ENCODE peak calls at places on chromosomes 6 and 20, in four cellular contexts. Z is K562, P is HepG2, C is HEK293T. S is an unnamed sample.

GRCh38 chr6:164184410-164184809 is 769.9 kb downstream of the QKI start:
- DNase-seq in P (no peak), C (no peak), Z (no peak), S (no peak)

GRCh38 chr6:103675807-103676406 is 1183.8 kb downstream of the HACE1 start:
- DNase-seq in C (no peak), Z (no peak), P (no peak), S (no peak)

GRCh38 chr20:61719691-61720347 is 345.9 kb downstream of the TAF4 start:
- DNase-seq in P (no peak), C (no peak), Z (no peak), S (no peak)

GRCh38 chr6:16404456-16404855 is 166.1 kb downstream of the GMPR start:
- DNase-seq in P (no peak), Z (no peak), C (no peak), S (no peak)

GRCh38 chr6:90068264-90068663 is 174.0 kb downstream of the GJA10 start:
- DNase-seq in Z (peak; percentile 65), C (peak; percentile 34), P (no peak), S (no peak)

GRCh38 chr20:36527331-36528125 is 13.8 kb upstream of the MYL9 start:
- DNase-seq in C (no peak), P (no peak), Z (no peak), S (no peak)

GRCh38 chr6:1958257-1958656 is 287.1 kb downstream of the GMDS start:
- DNase-seq in C (no peak), P (no peak), Z (no peak), S (no peak)

GRCh38 chr6:67606905-67607828 is 1027.9 kb upstream of the ADGRB3 start:
- DNase-seq in P (no peak), Z (no peak), C (no peak), S (no peak)

GRCh38 chr20:63628246-63628975 is 1.5 kb upstream of the GMEB2 start:
- DNase-seq in Z (peak; percentile 47), P (peak; percentile 88), C (peak; percentile 75), S (peak; percentile 65)

GRCh38 chr6:7978736-7979135 is 68.1 kb upstream of the TXNDC5 start:
- DNase-seq in C (no peak), P (no peak), Z (no peak), S (no peak)

GRCh38 chr6:17987576-17988421 is at the start of gene KIF13A:
- DNase-seq in P (peak; percentile 54), C (peak; percentile 77), Z (peak; percentile 96), S (no peak)
- TF ChIP-seq FOXK2 in P (no peak), C (no peak), Z (no peak), S (no peak)

GRCh38 chr6:19024737-19025136 is 637.6 kb downstream of the RNF144B start:
- DNase-seq in C (peak; percentile 28), P (peak; percentile 30), Z (no peak), S (no peak)

GRCh38 chr6:19033683-19034082 is 646.5 kb downstream of the RNF144B start:
- DNase-seq in Z (no peak), C (no peak), P (no peak), S (no peak)

GRCh38 chr6:19032486-19033295 is 645.5 kb downstream of the RNF144B start:
- DNase-seq in C (no peak), Z (no peak), P (no peak), S (no peak)

DNA sequence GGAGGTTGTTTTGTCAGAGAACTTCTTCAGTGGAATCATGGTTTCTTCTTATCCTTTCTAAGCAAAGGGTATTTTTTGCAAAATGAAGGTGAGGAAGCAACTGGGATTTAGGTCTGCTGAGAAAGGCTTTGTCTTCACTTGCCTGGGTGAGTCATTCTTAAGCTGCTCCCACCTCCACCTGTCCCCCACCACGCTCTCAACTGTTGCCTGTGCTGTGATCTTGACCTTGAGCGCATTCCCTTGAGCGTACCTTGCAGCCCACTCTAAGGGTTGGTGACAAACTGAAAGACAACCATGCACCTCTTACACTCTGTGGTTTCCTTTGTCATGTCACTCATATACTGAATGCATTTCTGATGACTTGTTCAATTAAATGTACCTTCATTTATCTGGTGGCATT is 641.1 kb downstream of the RNF144B start:
- DNase-seq in P (no peak), C (no peak), Z (no peak), S (no peak)
- TF ChIP-seq FOXK2 in P (no peak), C (no peak), Z (no peak), S (no peak)

DNA sequence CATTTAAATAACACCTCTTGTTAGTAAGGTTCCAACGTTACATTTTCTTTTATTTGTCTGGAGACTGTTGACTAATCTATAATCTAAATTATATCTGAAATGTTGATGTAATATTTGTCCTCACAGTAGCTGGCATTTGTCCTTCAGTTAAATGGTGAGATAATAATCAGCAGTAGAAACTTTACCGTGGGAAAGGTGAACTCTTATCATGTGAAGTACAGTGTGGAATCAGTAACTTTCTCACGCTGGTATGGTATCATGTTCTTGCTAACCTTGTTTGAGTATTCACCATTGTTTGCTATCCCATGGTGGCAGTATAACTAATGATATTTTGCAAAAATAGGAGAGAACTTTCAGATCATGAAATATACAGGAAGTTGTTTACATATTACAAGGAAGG is 4.7 kb downstream of the GMNN start:
- DNase-seq in C (no peak), Z (no peak), P (peak; percentile 89), S (peak; percentile 90)
- TF ChIP-seq FOXK2 in C (no peak), Z (no peak), P (no peak), S (no peak)

GRCh38 chr20:57437267-57437666 is 46.1 kb downstream of the RBM38 start:
- DNase-seq in Z (no peak), C (no peak), P (no peak), S (no peak)

GRCh38 chr20:57434390-57434700 is 43.1 kb downstream of the RBM38 start:
- DNase-seq in P (no peak), C (no peak), Z (no peak), S (no peak)

GRCh38 chr20:57435105-57435497 is 43.9 kb downstream of the RBM38 start:
- DNase-seq in Z (no peak), C (no peak), P (no peak), S (no peak)

GRCh38 chr20:57436223-57436545 is 45.0 kb downstream of the RBM38 start:
- DNase-seq in P (no peak), C (no peak), Z (no peak), S (no peak)

DNA sequence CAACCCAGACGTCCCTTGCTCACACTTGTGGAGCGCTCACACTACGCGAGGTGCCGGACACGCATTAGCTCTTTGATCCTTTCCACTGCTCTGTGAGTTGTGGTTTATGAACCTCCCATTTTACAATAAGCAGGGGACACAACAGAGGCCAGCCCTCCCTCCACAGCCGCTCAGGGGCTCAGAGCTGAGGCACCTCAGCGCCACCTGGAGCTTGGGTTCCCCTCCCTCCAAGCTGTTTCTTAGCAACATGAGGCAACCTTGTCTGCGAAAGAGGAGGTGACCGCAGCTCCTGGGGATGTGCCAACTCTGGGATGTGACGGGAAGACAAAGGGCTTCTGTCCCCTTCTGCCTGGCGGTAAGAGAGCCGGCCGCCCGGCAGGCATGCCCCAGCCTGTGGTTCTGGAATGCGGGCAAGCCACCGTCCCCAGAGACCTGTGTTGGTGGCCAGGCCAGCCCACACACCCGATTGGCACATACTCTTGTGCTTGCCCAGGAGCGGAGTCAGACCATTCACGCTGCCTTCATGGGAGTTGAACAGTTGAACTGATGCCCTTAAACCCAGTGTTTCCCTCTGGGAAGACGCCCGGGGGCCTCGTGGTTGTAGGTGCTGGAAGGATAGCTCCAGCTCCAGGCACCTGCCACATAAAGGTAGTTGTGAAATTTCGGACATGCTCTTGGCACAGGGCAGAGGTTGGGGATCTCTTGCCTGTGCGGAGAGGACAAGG is 44.5 kb downstream of the RBM38 start:
- DNase-seq in P (peak; percentile 99), Z (peak; percentile 48), C (no peak), S (no peak)
- TF ChIP-seq FOXK2 in P (no peak), Z (no peak), C (no peak), S (no peak)

GRCh38 chr6:32968093-32968769 is at the start of gene BRD2:
- DNase-seq in C (peak; percentile 85), Z (peak; percentile 93), P (peak; percentile 98), S (peak; percentile 93)

GRCh38 chr6:32968770-32969684 is 633 bp downstream of the BRD2 start:
- DNase-seq in C (peak; percentile 67), P (peak; percentile 95), Z (peak; percentile 90), S (no peak)

GRCh38 chr6:32965901-32966300 is 2.5 kb upstream of the BRD2 start:
- DNase-seq in P (no peak), Z (no peak), C (no peak), S (no peak)

GRCh38 chr6:32969685-32970412 is 1.5 kb downstream of the BRD2 start:
- DNase-seq in P (peak; percentile 83), Z (peak; percentile 40), C (no peak), S (no peak)

DNA sequence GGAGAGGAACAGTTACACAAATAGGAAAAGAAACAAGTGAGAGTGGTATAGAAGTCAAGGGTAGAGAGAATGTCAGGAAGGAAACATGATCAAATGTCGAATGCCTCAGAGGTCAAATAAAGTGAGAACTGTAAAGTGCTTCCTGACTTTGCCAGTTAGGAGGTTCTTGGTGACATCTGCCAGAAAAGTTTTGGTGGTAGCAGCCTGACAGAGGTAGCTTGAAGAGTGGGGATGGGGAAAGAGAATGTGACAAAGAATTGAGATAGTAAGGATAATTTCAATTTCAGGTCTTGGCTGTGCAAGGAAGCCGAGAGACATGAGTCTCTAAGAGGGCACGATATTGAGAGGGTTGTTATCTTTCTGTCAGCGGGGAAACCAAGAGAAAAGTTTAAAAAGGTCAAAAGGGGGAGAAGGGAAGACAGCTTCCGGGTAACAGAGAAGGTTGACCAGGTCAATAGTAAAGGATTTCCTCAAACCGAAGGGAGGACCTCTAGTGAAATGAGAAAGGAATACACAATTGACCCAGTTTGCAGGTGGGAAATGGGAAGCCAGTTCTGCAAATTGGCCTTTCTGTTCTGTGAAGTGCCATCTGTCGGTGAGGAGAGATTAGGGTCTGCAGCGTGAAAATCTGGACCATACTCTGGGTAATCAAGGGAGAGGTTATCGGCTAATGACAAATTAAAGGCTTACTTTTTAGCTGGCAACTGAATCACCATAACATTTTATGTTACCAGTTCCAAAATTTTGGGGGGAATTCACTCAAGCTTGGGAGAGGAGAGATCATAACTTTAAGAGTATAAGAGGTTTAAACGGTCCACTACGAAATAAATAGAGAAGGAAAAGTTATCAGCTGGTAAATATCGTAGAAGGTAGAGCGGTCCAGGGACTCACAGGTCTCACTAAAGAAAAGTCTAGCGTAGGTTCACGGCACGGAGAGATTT is 973 bp upstream of the BRD2 start:
- DNase-seq in C (no peak), P (peak; percentile 87), Z (peak; percentile 47), S (no peak)
- TF ChIP-seq FOXK2 in C (no peak), P (no peak), Z (peak; percentile 54), S (no peak)

S was measured in GM12878.